ENCODE peak calls at places on chromosomes 12 and 14, in five cellular contexts. X, I, F, Q and O are unnamed samples.

GRCh38 chr12:94802796-94803195 is 152.4 kb upstream of the TMCC3 start:
- DNase-seq in X (no peak), I (no peak), F (no peak), Q (no peak), O (no peak)

GRCh38 chr14:31700282-31701074 is 139.3 kb downstream of the NUBPL start:
- DNase-seq in X (no peak), I (no peak), F (no peak), Q (no peak), O (no peak)

GRCh38 chr12:62471734-62472133 is 5.1 kb downstream of the MON2 start:
- DNase-seq in X (no peak), I (no peak), F (no peak), Q (no peak), O (no peak)

GRCh38 chr12:5379737-5380496 is 52.0 kb upstream of the NTF3 start:
- DNase-seq in X (peak), I (no peak), F (no peak), Q (no peak), O (no peak)

GRCh38 chr12:118371354-118372282 is 1.1 kb downstream of the TAOK3 start:
- DNase-seq in X (peak), I (peak), F (peak), Q (no peak), O (peak)

GRCh38 chr12:84131076-84131475 is 781.5 kb downstream of the SLC6A15 start:
- DNase-seq in X (no peak), I (no peak), F (no peak), Q (no peak), O (no peak)

GRCh38 chr12:75969768-75970167 is 61.8 kb downstream of the PHLDA1 start:
- DNase-seq in X (no peak), I (no peak), F (no peak), Q (no peak), O (no peak)

GRCh38 chr12:40099423-40099853 is 6.4 kb downstream of the SLC2A13 start:
- DNase-seq in X (no peak), I (no peak), F (no peak), Q (no peak), O (no peak)

GRCh38 chr12:94469522-94469921 is 9.9 kb upstream of the CEP83 start:
- DNase-seq in X (no peak), I (no peak), F (no peak), Q (no peak), O (no peak)

GRCh38 chr14:91575469-91576208 is 65.5 kb upstream of the PPP4R3A start:
- DNase-seq in X (peak), I (no peak), F (no peak), Q (no peak), O (no peak)

GRCh38 chr12:101784376-101784775 is 45.1 kb upstream of the SYCP3 start:
- DNase-seq in X (no peak), I (no peak), F (no peak), Q (no peak), O (no peak)

GRCh38 chr12:119179335-119180021 is 747 bp downstream of the HSPB8 start:
- DNase-seq in X (no peak), I (no peak), F (peak), Q (no peak), O (no peak)

GRCh38 chr12:50542448-50542847 is 37.7 kb downstream of the DIP2B start:
- DNase-seq in X (no peak), I (peak), F (no peak), Q (no peak), O (peak)

GRCh38 chr14:67461341-67461985 is 27.1 kb downstream of the TMEM229B start:
- DNase-seq in X (no peak), I (no peak), F (no peak), Q (no peak), O (no peak)

GRCh38 chr12:107618106-107618505 is 67.5 kb upstream of the PWP1 start:
- DNase-seq in X (no peak), I (no peak), F (no peak), Q (no peak), O (no peak)

GRCh38 chr12:25272937-25273526 is 22.3 kb upstream of the KRAS start:
- DNase-seq in X (no peak), I (no peak), F (no peak), Q (no peak), O (no peak)

GRCh38 chr12:116882742-116883141 is 1.5 kb upstream of the HRK start:
- DNase-seq in X (peak), I (peak), F (no peak), Q (peak), O (peak)